ENCODE peak calls at places on chromosomes 12 and 14, in eight cellular contexts. W is SK-N-DZ; S is stimulated activated CD8-positive, alpha-beta memory T cell treated with anti-CD3 and anti-CD28 coated beads, Interleukin-7, amount 100 ng/mL, for 1 hour; V is Right ventricle myocardium superior; H is lower leg skin; C is effector memory CD8-positive, alpha-beta T cell; D is HuH-7; T is ecto neural progenitor cell. N is an unnamed sample.

GRCh38 chr14:33569844-33570716 is 380.8 kb downstream of the EGLN3 start:
- DNase-seq in W (peak; percentile 12), S (no peak), V (no peak), H (no peak), C (no peak), D (no peak), T (no peak), N (no peak)

GRCh38 chr12:52495385-52495784 is 2.3 kb upstream of the KRT6A start:
- DNase-seq in W (no peak), S (no peak), V (no peak), H (peak; percentile 87), C (no peak), D (no peak), T (no peak), N (no peak)

GRCh38 chr12:78293039-78293686 is 462.5 kb downstream of the NAV3 start:
- DNase-seq in W (no peak), S (no peak), V (no peak), H (no peak), C (no peak), D (peak; percentile 8), T (no peak), N (no peak)

GRCh38 chr12:105083551-105084105 is 630 bp downstream of the ALDH1L2 start:
- DNase-seq in W (peak; percentile 45), S (no peak), V (peak; percentile 85), H (peak; percentile 92), C (no peak), D (no peak), T (peak; percentile 57), N (peak; percentile 68)

GRCh38 chr14:92930737-92931602 is 8.0 kb downstream of the CHGA start:
- DNase-seq in W (no peak), S (no peak), V (no peak), H (no peak), C (no peak), D (no peak), T (no peak), N (no peak)

GRCh38 chr14:39175445-39176262 is 600 bp downstream of the PNN start:
- DNase-seq in W (peak; percentile 55), S (no peak), V (no peak), H (no peak), C (no peak), D (no peak), T (no peak), N (peak; percentile 22)

GRCh38 chr12:25583545-25583944 is 30.5 kb upstream of the LMNTD1 start:
- DNase-seq in W (peak; percentile 91), S (no peak), V (no peak), H (no peak), C (no peak), D (peak; percentile 17), T (no peak), N (no peak)

GRCh38 chr12:3207858-3208257 is 130.7 kb downstream of the TSPAN9 start:
- DNase-seq in W (no peak), S (no peak), V (no peak), H (no peak), C (no peak), D (no peak), T (no peak), N (no peak)

GRCh38 chr12:62647586-62647985 is 181.0 kb downstream of the MON2 start:
- DNase-seq in W (no peak), S (no peak), V (peak; percentile 72), H (peak; percentile 88), C (no peak), D (no peak), T (no peak), N (peak; percentile 50)

GRCh38 chr12:46774011-46774633 is 51.7 kb downstream of the SLC38A4 start:
- DNase-seq in W (peak; percentile 22), S (no peak), V (no peak), H (no peak), C (no peak), D (no peak), T (no peak), N (no peak)

GRCh38 chr14:61699092-61699491 is 3.8 kb downstream of the HIF1A start:
- DNase-seq in W (no peak), S (no peak), V (no peak), H (no peak), C (no peak), D (no peak), T (no peak), N (no peak)